ENCODE peak calls at places on chromosomes 7 and 10, in seven cellular contexts. One of them, this sample, is unnamed.

GRCh38 chr7:374706-375490 is 84.9 kb downstream of the FOXL3 start:
- DNase-seq in colonic mucosa: peak; percentile 12
- DNase-seq in astrocyte: no peak
- DNase-seq in CD14-positive monocyte: no peak
- DNase-seq in epithelial cell of esophagus: no peak
- DNase-seq in body of pancreas: no peak
- DNase-seq in keratinocyte: no peak
- DNase-seq in this sample: peak; percentile 12

GRCh38 chr10:131246089-131246488 is 65.4 kb downstream of the TCERG1L start:
- DNase-seq in CD14-positive monocyte: no peak
- DNase-seq in body of pancreas: no peak
- DNase-seq in astrocyte: no peak
- DNase-seq in colonic mucosa: no peak
- DNase-seq in keratinocyte: no peak
- DNase-seq in epithelial cell of esophagus: no peak
- DNase-seq in this sample: no peak

GRCh38 chr7:16046045-16046444 is 359.6 kb upstream of the MEOX2 start:
- DNase-seq in body of pancreas: no peak
- DNase-seq in colonic mucosa: no peak
- DNase-seq in keratinocyte: no peak
- DNase-seq in astrocyte: no peak
- DNase-seq in epithelial cell of esophagus: no peak
- DNase-seq in CD14-positive monocyte: no peak
- DNase-seq in this sample: no peak

GRCh38 chr10:52523696-52524095 is 209.6 kb downstream of the DKK1 start:
- DNase-seq in epithelial cell of esophagus: no peak
- DNase-seq in astrocyte: no peak
- DNase-seq in keratinocyte: no peak
- DNase-seq in CD14-positive monocyte: no peak
- DNase-seq in body of pancreas: no peak
- DNase-seq in colonic mucosa: no peak
- DNase-seq in this sample: no peak

GRCh38 chr10:52216852-52217251 is 97.2 kb upstream of the DKK1 start:
- DNase-seq in astrocyte: peak; percentile 41
- DNase-seq in keratinocyte: no peak
- DNase-seq in body of pancreas: no peak
- DNase-seq in colonic mucosa: peak; percentile 30
- DNase-seq in CD14-positive monocyte: no peak
- DNase-seq in epithelial cell of esophagus: peak; percentile 22
- DNase-seq in this sample: no peak

GRCh38 chr10:11003739-11004515 is 13.7 kb upstream of the CELF2 start:
- DNase-seq in epithelial cell of esophagus: no peak
- DNase-seq in CD14-positive monocyte: no peak
- DNase-seq in keratinocyte: no peak
- DNase-seq in body of pancreas: no peak
- DNase-seq in colonic mucosa: no peak
- DNase-seq in astrocyte: peak; percentile 17
- DNase-seq in this sample: no peak

GRCh38 chr7:41287559-41288335 is 415.1 kb downstream of the INHBA start:
- DNase-seq in astrocyte: no peak
- DNase-seq in CD14-positive monocyte: no peak
- DNase-seq in body of pancreas: no peak
- DNase-seq in keratinocyte: no peak
- DNase-seq in epithelial cell of esophagus: no peak
- DNase-seq in colonic mucosa: no peak
- DNase-seq in this sample: no peak

GRCh38 chr7:149220534-149220933 is 18.9 kb upstream of the ZNF212 start:
- DNase-seq in keratinocyte: no peak
- DNase-seq in colonic mucosa: no peak
- DNase-seq in astrocyte: peak; percentile 54
- DNase-seq in epithelial cell of esophagus: peak; percentile 87
- DNase-seq in body of pancreas: no peak
- DNase-seq in CD14-positive monocyte: no peak
- DNase-seq in this sample: no peak

GRCh38 chr7:35848728-35849127 is 47.9 kb downstream of the SEPTIN7 start:
- DNase-seq in astrocyte: peak; percentile 35
- DNase-seq in CD14-positive monocyte: no peak
- DNase-seq in epithelial cell of esophagus: no peak
- DNase-seq in colonic mucosa: no peak
- DNase-seq in body of pancreas: no peak
- DNase-seq in keratinocyte: no peak
- DNase-seq in this sample: no peak

GRCh38 chr7:98287486-98287959 is 6.0 kb downstream of the BRI3 start:
- DNase-seq in epithelial cell of esophagus: peak; percentile 94
- DNase-seq in colonic mucosa: peak; percentile 91
- DNase-seq in astrocyte: no peak
- DNase-seq in CD14-positive monocyte: no peak
- DNase-seq in body of pancreas: peak; percentile 82
- DNase-seq in keratinocyte: peak; percentile 56
- DNase-seq in this sample: no peak

GRCh38 chr10:95988702-95989101 is 54.7 kb upstream of the CCNJ start:
- DNase-seq in body of pancreas: no peak
- DNase-seq in keratinocyte: no peak
- DNase-seq in CD14-positive monocyte: no peak
- DNase-seq in epithelial cell of esophagus: no peak
- DNase-seq in astrocyte: no peak
- DNase-seq in colonic mucosa: no peak
- DNase-seq in this sample: no peak

GRCh38 chr10:124349231-124349992 is 69.3 kb downstream of the OAT start:
- DNase-seq in epithelial cell of esophagus: no peak
- DNase-seq in colonic mucosa: no peak
- DNase-seq in astrocyte: no peak
- DNase-seq in CD14-positive monocyte: no peak
- DNase-seq in keratinocyte: no peak
- DNase-seq in body of pancreas: no peak
- DNase-seq in this sample: no peak
- TF ChIP-seq CTCF in epithelial cell of esophagus: no peak
- TF ChIP-seq CTCF in colonic mucosa: no peak
- TF ChIP-seq CTCF in astrocyte: no peak
- TF ChIP-seq CTCF in CD14-positive monocyte: no peak
- TF ChIP-seq CTCF in keratinocyte: no peak
- TF ChIP-seq CTCF in body of pancreas: no peak
- TF ChIP-seq CTCF in this sample: no peak

DNA sequence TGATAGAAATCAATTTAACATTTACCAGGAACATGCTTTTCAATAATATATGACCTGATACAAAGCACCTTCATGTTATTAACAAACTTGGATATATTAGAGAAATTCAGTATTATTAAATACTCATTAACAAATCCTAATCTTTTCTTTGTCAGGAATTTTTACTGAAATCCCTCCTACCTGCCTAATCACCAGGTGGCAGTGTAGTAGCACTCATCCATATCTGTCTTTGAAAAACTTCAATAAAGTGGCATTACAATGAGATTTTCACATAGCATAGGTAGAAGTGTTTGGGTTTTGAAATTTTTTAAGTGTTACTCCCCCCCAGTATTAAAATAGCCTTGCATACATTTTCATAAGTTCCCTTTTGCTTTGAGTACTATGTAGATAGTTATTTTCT is 1246.6 kb upstream of the LRRN3 start:
- DNase-seq in CD14-positive monocyte: no peak
- DNase-seq in body of pancreas: peak; percentile 6
- DNase-seq in epithelial cell of esophagus: peak; percentile 39
- DNase-seq in colonic mucosa: no peak
- DNase-seq in astrocyte: no peak
- DNase-seq in keratinocyte: no peak
- DNase-seq in this sample: no peak
- TF ChIP-seq CTCF in CD14-positive monocyte: no peak
- TF ChIP-seq CTCF in body of pancreas: no peak
- TF ChIP-seq CTCF in epithelial cell of esophagus: peak; percentile 62
- TF ChIP-seq CTCF in colonic mucosa: no peak
- TF ChIP-seq CTCF in astrocyte: peak; percentile 50
- TF ChIP-seq CTCF in keratinocyte: peak; percentile 57
- TF ChIP-seq CTCF in this sample: no peak

DNA sequence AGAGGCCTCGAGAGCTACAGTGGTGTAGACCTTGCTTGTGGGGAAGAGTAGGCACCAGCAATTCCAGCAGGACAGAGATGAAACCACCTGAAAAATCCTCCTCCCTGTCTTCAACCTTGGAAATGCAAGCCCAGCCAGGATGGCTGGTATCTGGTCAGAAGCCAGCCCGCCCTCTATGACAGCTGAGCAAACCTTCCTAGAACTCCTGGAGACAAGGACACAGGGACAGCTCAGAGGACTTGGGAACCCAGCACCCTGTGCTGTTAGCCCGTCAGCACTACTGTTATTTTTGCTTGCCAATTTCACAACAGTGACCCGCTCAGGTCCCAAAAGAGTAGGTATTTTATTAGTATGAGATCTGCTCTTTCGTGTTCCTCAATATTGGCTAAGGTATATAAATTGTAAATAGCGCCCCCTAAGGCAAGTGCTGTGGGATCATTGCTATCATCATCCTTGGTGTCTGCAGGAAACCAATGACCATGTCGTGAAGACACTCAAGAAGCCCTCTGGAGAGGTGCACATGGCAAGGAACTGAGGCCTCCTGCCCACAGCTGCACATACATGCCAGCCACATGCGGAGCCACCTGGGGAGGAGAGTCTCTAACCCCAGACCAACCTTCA is 156.5 kb upstream of the CHST15 start:
- DNase-seq in colonic mucosa: no peak
- DNase-seq in CD14-positive monocyte: no peak
- DNase-seq in astrocyte: no peak
- DNase-seq in keratinocyte: no peak
- DNase-seq in body of pancreas: peak; percentile 45
- DNase-seq in epithelial cell of esophagus: peak; percentile 8
- DNase-seq in this sample: no peak
- TF ChIP-seq CTCF in colonic mucosa: no peak
- TF ChIP-seq CTCF in CD14-positive monocyte: peak; percentile 29
- TF ChIP-seq CTCF in astrocyte: no peak
- TF ChIP-seq CTCF in keratinocyte: peak; percentile 32
- TF ChIP-seq CTCF in body of pancreas: no peak
- TF ChIP-seq CTCF in epithelial cell of esophagus: no peak
- TF ChIP-seq CTCF in this sample: no peak

DNA sequence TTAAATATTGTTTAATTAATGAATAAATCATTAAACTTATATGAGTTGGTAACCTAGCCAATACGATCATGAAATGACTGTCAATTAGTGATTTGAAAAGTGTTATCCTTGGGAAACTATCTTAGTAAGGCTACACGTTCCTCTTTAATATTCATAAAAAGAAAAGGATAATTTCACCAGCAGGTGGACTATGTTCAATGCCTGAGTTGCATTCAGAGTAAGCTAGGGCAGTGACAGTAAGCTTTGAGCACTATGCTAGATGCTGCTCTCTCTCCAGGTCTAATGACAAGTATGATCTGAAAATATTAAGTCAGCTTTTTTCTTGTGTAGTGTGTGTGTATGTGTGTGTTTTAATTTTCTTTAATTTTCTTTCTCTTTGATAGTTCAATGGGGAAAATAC is 486.3 kb upstream of the PCDH15 start:
- DNase-seq in body of pancreas: no peak
- DNase-seq in keratinocyte: no peak
- DNase-seq in epithelial cell of esophagus: peak; percentile 13
- DNase-seq in CD14-positive monocyte: no peak
- DNase-seq in astrocyte: no peak
- DNase-seq in colonic mucosa: no peak
- DNase-seq in this sample: no peak
- TF ChIP-seq CTCF in body of pancreas: no peak
- TF ChIP-seq CTCF in keratinocyte: peak; percentile 11
- TF ChIP-seq CTCF in epithelial cell of esophagus: peak; percentile 17
- TF ChIP-seq CTCF in CD14-positive monocyte: no peak
- TF ChIP-seq CTCF in astrocyte: no peak
- TF ChIP-seq CTCF in colonic mucosa: no peak
- TF ChIP-seq CTCF in this sample: no peak